ENCODE peak calls at places on chromosomes 12 and 14, in ten cellular contexts. F is HAP-1, X is small intestine, D is stomach, Q is AG09309, J is RWPE2, H is aorta, Y is IMR-90, B is heart right ventricle, A is A549. Z is an unnamed sample.

GRCh38 chr12:120013659-120014380 is 24.8 kb downstream of the BICDL1 start:
- DNase-seq in F (no peak), X (peak), D (no peak), Q (no peak), J (no peak), H (no peak), Y (no peak), B (no peak), A (peak), Z (no peak)

GRCh38 chr14:79587194-79587593 is 624.1 kb downstream of the DIO2 start:
- DNase-seq in F (peak), X (no peak), D (no peak), Q (no peak), J (no peak), H (no peak), Y (no peak), B (peak), A (no peak), Z (peak)

GRCh38 chr14:45716506-45716905 is 463.5 kb upstream of the MIS18BP1 start:
- DNase-seq in F (peak), X (no peak), D (no peak), Q (no peak), J (no peak), H (no peak), Y (no peak), B (no peak), A (peak), Z (no peak)

GRCh38 chr12:127926004-127926403 is 341.0 kb upstream of the TMEM132C start:
- DNase-seq in F (no peak), X (no peak), D (no peak), Q (no peak), J (no peak), H (peak), Y (no peak), B (peak), A (no peak), Z (peak)

GRCh38 chr12:111428728-111429175 is 23.0 kb downstream of the SH2B3 start:
- DNase-seq in F (no peak), X (no peak), D (no peak), Q (no peak), J (peak), H (peak), Y (no peak), B (peak), A (no peak), Z (peak)

GRCh38 chr12:108792361-108793292 is 61.3 kb upstream of the CORO1C start:
- DNase-seq in F (no peak), X (no peak), D (no peak), Q (no peak), J (no peak), H (no peak), Y (no peak), B (no peak), A (no peak), Z (no peak)

GRCh38 chr12:126784328-126784921 is 1482.5 kb upstream of the TMEM132C start:
- DNase-seq in F (peak), X (peak), D (peak), Q (peak), J (no peak), H (no peak), Y (no peak), B (peak), A (peak), Z (no peak)

GRCh38 chr14:64952598-64953309 is 10.2 kb upstream of the GPX2 start:
- DNase-seq in F (no peak), X (no peak), D (no peak), Q (no peak), J (no peak), H (no peak), Y (no peak), B (no peak), A (no peak), Z (peak)

GRCh38 chr14:89242871-89243270 is 174.2 kb downstream of the FOXN3 start:
- DNase-seq in F (no peak), X (no peak), D (no peak), Q (no peak), J (no peak), H (no peak), Y (no peak), B (no peak), A (no peak), Z (no peak)

GRCh38 chr12:57569858-57570257 is 20.0 kb downstream of the KIF5A start:
- DNase-seq in F (no peak), X (no peak), D (no peak), Q (no peak), J (no peak), H (no peak), Y (no peak), B (no peak), A (no peak), Z (no peak)

GRCh38 chr12:93795352-93795751 is 118.2 kb downstream of the CRADD start:
- DNase-seq in F (no peak), X (peak), D (no peak), Q (no peak), J (no peak), H (no peak), Y (no peak), B (no peak), A (no peak), Z (no peak)

GRCh38 chr14:103074699-103075341 is 9.2 kb upstream of the LBHD2 start:
- DNase-seq in F (peak), X (no peak), D (peak), Q (no peak), J (peak), H (peak), Y (no peak), B (peak), A (peak), Z (peak)

GRCh38 chr12:92827836-92828431 is 101.2 kb downstream of the EEA1 start:
- DNase-seq in F (peak), X (peak), D (no peak), Q (no peak), J (no peak), H (no peak), Y (peak), B (no peak), A (peak), Z (peak)

GRCh38 chr12:51906452-51907082 is 737 bp upstream of the ACVRL1 start:
- DNase-seq in F (no peak), X (no peak), D (no peak), Q (no peak), J (peak), H (no peak), Y (no peak), B (no peak), A (no peak), Z (no peak)

GRCh38 chr12:105109465-105110212 is 2.1 kb downstream of the WASHC4 start:
- DNase-seq in F (peak), X (no peak), D (no peak), Q (no peak), J (no peak), H (no peak), Y (peak), B (no peak), A (no peak), Z (no peak)

GRCh38 chr14:68527329-68527851 is 265.5 kb downstream of the ZFP36L1 start:
- DNase-seq in F (no peak), X (peak), D (peak), Q (no peak), J (no peak), H (peak), Y (no peak), B (no peak), A (no peak), Z (no peak)

GRCh38 chr12:116637589-116638165 is 78.5 kb downstream of the MAP1LC3B2 start:
- DNase-seq in F (no peak), X (no peak), D (no peak), Q (no peak), J (no peak), H (no peak), Y (no peak), B (no peak), A (no peak), Z (no peak)

GRCh38 chr12:77213316-77213715 is 147.9 kb upstream of the E2F7 start:
- DNase-seq in F (no peak), X (peak), D (peak), Q (no peak), J (no peak), H (no peak), Y (no peak), B (peak), A (no peak), Z (peak)

GRCh38 chr14:77111021-77111420 is 13.0 kb downstream of the CIPC start:
- DNase-seq in F (no peak), X (no peak), D (peak), Q (no peak), J (no peak), H (no peak), Y (no peak), B (no peak), A (no peak), Z (peak)

GRCh38 chr12:74235342-74235741 is 302.3 kb upstream of the ATXN7L3B start:
- DNase-seq in F (no peak), X (no peak), D (no peak), Q (no peak), J (no peak), H (no peak), Y (no peak), B (no peak), A (no peak), Z (no peak)

GRCh38 chr12:3630621-3631271 is 122.2 kb downstream of the CRACR2A start:
- DNase-seq in F (no peak), X (no peak), D (no peak), Q (no peak), J (no peak), H (no peak), Y (no peak), B (no peak), A (no peak), Z (no peak)

GRCh38 chr12:12349711-12350665 is at the start of gene MANSC1:
- DNase-seq in F (peak), X (peak), D (peak), Q (no peak), J (no peak), H (peak), Y (peak), B (peak), A (peak), Z (peak)

GRCh38 chr12:131253376-131254026 is 299.8 kb downstream of the ADGRD1 start:
- DNase-seq in F (no peak), X (no peak), D (no peak), Q (no peak), J (no peak), H (no peak), Y (no peak), B (no peak), A (no peak), Z (no peak)

GRCh38 chr14:47993883-47994282 is 318.5 kb upstream of the MDGA2 start:
- DNase-seq in F (no peak), X (no peak), D (no peak), Q (no peak), J (no peak), H (no peak), Y (no peak), B (no peak), A (no peak), Z (no peak)

GRCh38 chr12:109612975-109613502 is 39.4 kb downstream of the MVK start:
- DNase-seq in F (no peak), X (peak), D (no peak), Q (no peak), J (no peak), H (no peak), Y (peak), B (no peak), A (peak), Z (no peak)

GRCh38 chr12:74780458-74781241 is 243.0 kb downstream of the ATXN7L3B start:
- DNase-seq in F (no peak), X (no peak), D (no peak), Q (no peak), J (no peak), H (no peak), Y (peak), B (no peak), A (no peak), Z (no peak)

GRCh38 chr14:89988787-89989186 is 33.1 kb downstream of the TDP1 start:
- DNase-seq in F (no peak), X (no peak), D (no peak), Q (no peak), J (no peak), H (no peak), Y (no peak), B (no peak), A (no peak), Z (no peak)

GRCh38 chr12:54586620-54587019 is 1.8 kb downstream of the PPP1R1A start:
- DNase-seq in F (no peak), X (no peak), D (no peak), Q (no peak), J (no peak), H (no peak), Y (no peak), B (no peak), A (no peak), Z (no peak)

GRCh38 chr12:53380104-53380796 is at the start of gene SP1:
- DNase-seq in F (peak), X (peak), D (peak), Q (peak), J (peak), H (peak), Y (peak), B (peak), A (peak), Z (peak)

GRCh38 chr12:77742631-77743030 is 88.1 kb upstream of the NAV3 start:
- DNase-seq in F (no peak), X (no peak), D (no peak), Q (no peak), J (no peak), H (no peak), Y (no peak), B (no peak), A (no peak), Z (no peak)

GRCh38 chr12:57739914-57740538 is 1.5 kb upstream of the AGAP2 start:
- DNase-seq in F (no peak), X (no peak), D (no peak), Q (no peak), J (no peak), H (no peak), Y (no peak), B (no peak), A (no peak), Z (no peak)

GRCh38 chr14:73426877-73427276 is 31.5 kb downstream of the NUMB start:
- DNase-seq in F (no peak), X (no peak), D (no peak), Q (peak), J (no peak), H (peak), Y (peak), B (peak), A (no peak), Z (no peak)

GRCh38 chr12:43883311-43883710 is 47.4 kb downstream of the TMEM117 start:
- DNase-seq in F (no peak), X (no peak), D (no peak), Q (peak), J (no peak), H (no peak), Y (no peak), B (no peak), A (no peak), Z (no peak)

GRCh38 chr12:88298761-88299242 is 156.7 kb downstream of the TMTC3 start:
- DNase-seq in F (no peak), X (no peak), D (peak), Q (peak), J (no peak), H (no peak), Y (peak), B (no peak), A (peak), Z (peak)

GRCh38 chr14:104359301-104359968 is 220.1 kb upstream of the C14orf180 start:
- DNase-seq in F (peak), X (no peak), D (no peak), Q (no peak), J (no peak), H (peak), Y (no peak), B (no peak), A (no peak), Z (no peak)

GRCh38 chr12:51388826-51389225 is 2.4 kb downstream of the GALNT6 start:
- DNase-seq in F (no peak), X (no peak), D (no peak), Q (no peak), J (no peak), H (no peak), Y (no peak), B (no peak), A (no peak), Z (no peak)

GRCh38 chr12:2646341-2646740 is 148.4 kb upstream of the FKBP4 start:
- DNase-seq in F (no peak), X (no peak), D (no peak), Q (no peak), J (peak), H (peak), Y (no peak), B (no peak), A (no peak), Z (no peak)

GRCh38 chr14:81473456-81474155 is 60.0 kb downstream of the SEL1L start:
- DNase-seq in F (no peak), X (no peak), D (no peak), Q (no peak), J (no peak), H (no peak), Y (no peak), B (no peak), A (no peak), Z (no peak)
- H3K4me3 ChIP-seq in F (no peak), X (no peak), D (no peak), Q (no peak), J (no peak), H (no peak), Y (no peak), B (peak), A (no peak), Z (no peak)

DNA sequence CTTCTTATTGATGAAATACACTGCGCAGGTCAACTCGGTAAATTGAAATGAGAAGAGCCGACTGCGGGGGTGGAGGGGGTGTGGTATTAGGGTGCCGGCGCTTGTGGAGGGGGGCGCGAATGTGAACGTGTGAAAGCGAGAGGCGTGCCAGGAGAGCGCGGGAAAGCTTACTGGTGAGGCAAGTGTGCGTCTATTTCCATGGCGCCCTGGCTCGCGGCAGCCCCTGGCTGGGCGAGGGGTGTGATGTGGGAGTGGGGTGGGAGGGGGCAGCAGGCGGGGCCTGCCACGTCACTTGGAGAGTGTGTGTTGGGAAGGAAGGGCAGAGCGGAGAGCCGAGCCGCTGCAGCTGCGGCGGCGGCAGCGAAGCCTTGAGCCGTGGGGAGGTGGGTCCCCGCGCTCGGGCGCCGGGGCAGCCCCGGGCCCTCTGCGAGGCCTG is 88.8 kb downstream of the GALNT8 start:
- DNase-seq in F (no peak), X (no peak), D (no peak), Q (no peak), J (no peak), H (peak), Y (no peak), B (peak), A (no peak), Z (peak)
- H3K4me3 ChIP-seq in F (no peak), X (peak), D (peak), Q (no peak), J (no peak), H (peak), Y (no peak), B (peak), A (no peak), Z (peak)

GRCh38 chr12:47212701-47213039 is 132.9 kb upstream of the AMIGO2 start:
- DNase-seq in F (no peak), X (no peak), D (no peak), Q (no peak), J (no peak), H (no peak), Y (no peak), B (no peak), A (no peak), Z (no peak)

GRCh38 chr12:47218191-47218654 is 138.5 kb upstream of the AMIGO2 start:
- DNase-seq in F (no peak), X (no peak), D (no peak), Q (no peak), J (no peak), H (no peak), Y (no peak), B (no peak), A (no peak), Z (no peak)

GRCh38 chr12:47214001-47214619 is 134.4 kb upstream of the AMIGO2 start:
- DNase-seq in F (no peak), X (no peak), D (no peak), Q (no peak), J (no peak), H (no peak), Y (no peak), B (no peak), A (no peak), Z (peak)

GRCh38 chr12:47216150-47216677 is 136.5 kb upstream of the AMIGO2 start:
- DNase-seq in F (no peak), X (peak), D (no peak), Q (no peak), J (no peak), H (peak), Y (no peak), B (no peak), A (no peak), Z (no peak)

GRCh38 chr12:47214771-47215170 is 135.0 kb upstream of the AMIGO2 start:
- DNase-seq in F (no peak), X (no peak), D (no peak), Q (no peak), J (no peak), H (no peak), Y (no peak), B (no peak), A (no peak), Z (no peak)
- H3K4me3 ChIP-seq in F (no peak), X (no peak), D (peak), Q (no peak), J (no peak), H (no peak), Y (no peak), B (peak), A (no peak), Z (no peak)

GRCh38 chr14:24339284-24340151 is at the start of gene RIPK3:
- DNase-seq in F (no peak), X (peak), D (peak), Q (no peak), J (no peak), H (peak), Y (no peak), B (peak), A (no peak), Z (no peak)

GRCh38 chr14:24340606-24341005 is 815 bp upstream of the RIPK3 start:
- DNase-seq in F (no peak), X (no peak), D (no peak), Q (no peak), J (no peak), H (no peak), Y (no peak), B (no peak), A (no peak), Z (no peak)

GRCh38 chr14:24337144-24337823 is 2.4 kb upstream of the ADCY4 start:
- DNase-seq in F (no peak), X (no peak), D (no peak), Q (no peak), J (no peak), H (no peak), Y (no peak), B (no peak), A (no peak), Z (no peak)

GRCh38 chr14:24337824-24338175 is 2.0 kb downstream of the RIPK3 start:
- DNase-seq in F (no peak), X (no peak), D (no peak), Q (no peak), J (no peak), H (no peak), Y (no peak), B (no peak), A (no peak), Z (no peak)

GRCh38 chr14:24338843-24339242 is 948 bp downstream of the RIPK3 start:
- DNase-seq in F (no peak), X (no peak), D (no peak), Q (no peak), J (no peak), H (no peak), Y (no peak), B (no peak), A (no peak), Z (no peak)
- H3K4me3 ChIP-seq in F (no peak), X (peak), D (peak), Q (no peak), J (no peak), H (no peak), Y (no peak), B (peak), A (no peak), Z (no peak)

GRCh38 chr14:36522972-36523685 is 3.1 kb upstream of the NKX2-1 start:
- DNase-seq in F (no peak), X (no peak), D (no peak), Q (no peak), J (no peak), H (no peak), Y (no peak), B (no peak), A (no peak), Z (no peak)

GRCh38 chr14:36519431-36520321 is at the start of gene NKX2-1:
- DNase-seq in F (peak), X (no peak), D (no peak), Q (no peak), J (no peak), H (no peak), Y (no peak), B (no peak), A (peak), Z (no peak)

GRCh38 chr14:36522347-36522971 is 2.4 kb upstream of the NKX2-1 start:
- DNase-seq in F (no peak), X (no peak), D (no peak), Q (no peak), J (no peak), H (no peak), Y (no peak), B (no peak), A (no peak), Z (no peak)

GRCh38 chr14:36520601-36521525 is 831 bp upstream of the NKX2-1 start:
- DNase-seq in F (peak), X (peak), D (peak), Q (no peak), J (no peak), H (no peak), Y (peak), B (no peak), A (peak), Z (peak)

DNA sequence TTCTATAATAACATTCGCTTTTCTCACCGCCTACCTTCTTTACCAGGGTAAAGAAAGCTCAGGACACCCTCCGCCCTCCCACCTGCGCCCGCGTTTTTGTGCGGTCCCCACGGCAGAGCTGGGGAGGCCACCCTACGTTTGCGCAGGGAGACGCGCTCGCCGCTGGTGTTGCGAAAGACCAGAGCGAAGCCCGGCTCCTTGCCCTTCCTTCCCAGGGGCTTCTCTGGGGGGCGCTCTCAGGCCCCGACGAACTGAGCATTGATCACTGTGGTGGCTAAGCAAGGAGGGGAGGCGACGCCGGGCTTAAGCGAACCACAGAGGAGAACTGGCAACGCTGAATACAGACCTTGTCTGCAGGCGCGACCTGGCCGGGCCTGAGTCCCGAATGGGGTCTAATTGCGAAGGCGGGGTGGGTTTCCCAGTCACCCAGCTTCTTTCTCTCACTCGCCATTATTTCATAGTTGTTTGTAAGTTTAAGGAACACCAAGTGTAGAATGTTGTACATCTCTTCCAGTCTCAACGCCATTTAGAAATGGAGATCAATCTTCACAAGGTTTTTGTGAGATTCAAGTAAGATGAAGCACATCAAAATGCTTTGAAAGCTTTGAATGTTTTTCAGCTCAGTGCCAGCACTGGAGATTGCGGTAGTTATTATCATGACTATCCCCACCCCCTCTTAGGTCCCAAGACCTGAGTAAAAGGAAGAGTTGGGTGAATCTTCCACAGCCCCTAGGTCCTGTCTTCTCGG is 1.7 kb upstream of the NKX2-1 start:
- DNase-seq in F (no peak), X (no peak), D (no peak), Q (no peak), J (no peak), H (no peak), Y (no peak), B (no peak), A (no peak), Z (no peak)
- H3K4me3 ChIP-seq in F (no peak), X (no peak), D (no peak), Q (no peak), J (no peak), H (no peak), Y (no peak), B (no peak), A (no peak), Z (no peak)